ENCODE peak calls at places on chromosomes 7 and 10, in four cellular contexts. S is esophagus squamous epithelium, A is pancreas, W is suprapubic skin. T is an unnamed sample. For H3K4me1, the result is how much of the 10 kb centered on the place peaks cover.

GRCh38 chr7:86248977-86249376 is 394.7 kb upstream of the GRM3 start:
- DNase-seq in A (no peak), S (no peak), W (no peak), T (no peak)

GRCh38 chr10:44478040-44478439 is 93.1 kb upstream of the CXCL12 start:
- DNase-seq in W (no peak), A (no peak), S (no peak), T (no peak)

GRCh38 chr10:103181244-103181643 is 11.8 kb downstream of the NT5C2 start:
- DNase-seq in S (no peak), A (no peak), W (no peak), T (no peak)

GRCh38 chr7:116952640-116953371 is 495 bp upstream of the ST7 start:
- DNase-seq in W (peak), A (peak), S (peak), T (peak)

GRCh38 chr7:43754596-43754995 is 3.9 kb upstream of the BLVRA start:
- DNase-seq in W (no peak), S (no peak), A (no peak), T (no peak)

GRCh38 chr10:104326991-104327610 is 11.2 kb downstream of the ITPRIP start:
- DNase-seq in W (peak), S (no peak), A (no peak), T (no peak)

GRCh38 chr7:74061840-74062539 is 21.6 kb upstream of the LIMK1 start:
- DNase-seq in W (peak), A (peak), S (peak), T (no peak)

GRCh38 chr10:101536800-101537199 is 51.3 kb downstream of the POLL start:
- DNase-seq in W (no peak), S (no peak), A (no peak), T (no peak)

GRCh38 chr10:22629126-22629525 is 85.3 kb downstream of the PIP4K2A start:
- DNase-seq in S (no peak), W (no peak), A (no peak), T (no peak)

GRCh38 chr7:136009488-136010079 is 32.4 kb upstream of the MTPN start:
- DNase-seq in S (no peak), W (no peak), A (no peak), T (peak)

GRCh38 chr10:74987339-74988054 is 124.0 kb upstream of the SAMD8 start:
- DNase-seq in A (no peak), S (no peak), W (no peak), T (no peak)

GRCh38 chr7:157502701-157503111 is 165.9 kb downstream of the DNAJB6 start:
- DNase-seq in A (no peak), W (no peak), S (no peak), T (no peak)

GRCh38 chr7:121576148-121576921 is 180.2 kb upstream of the FAM3C start:
- DNase-seq in S (no peak), W (no peak), A (peak), T (no peak)

GRCh38 chr7:98879198-98879988 is 1.1 kb downstream of the TRRAP start:
- DNase-seq in A (peak), S (no peak), W (peak), T (peak)

GRCh38 chr7:109699661-109700060 is 1130.0 kb downstream of the DNAJB9 start:
- DNase-seq in S (no peak), W (no peak), A (no peak), T (no peak)

GRCh38 chr7:109695386-109695785 is 1125.7 kb downstream of the DNAJB9 start:
- DNase-seq in S (no peak), W (no peak), A (no peak), T (no peak)

GRCh38 chr7:109696723-109697122 is 1127.0 kb downstream of the DNAJB9 start:
- DNase-seq in S (no peak), W (no peak), A (no peak), T (no peak)

DNA sequence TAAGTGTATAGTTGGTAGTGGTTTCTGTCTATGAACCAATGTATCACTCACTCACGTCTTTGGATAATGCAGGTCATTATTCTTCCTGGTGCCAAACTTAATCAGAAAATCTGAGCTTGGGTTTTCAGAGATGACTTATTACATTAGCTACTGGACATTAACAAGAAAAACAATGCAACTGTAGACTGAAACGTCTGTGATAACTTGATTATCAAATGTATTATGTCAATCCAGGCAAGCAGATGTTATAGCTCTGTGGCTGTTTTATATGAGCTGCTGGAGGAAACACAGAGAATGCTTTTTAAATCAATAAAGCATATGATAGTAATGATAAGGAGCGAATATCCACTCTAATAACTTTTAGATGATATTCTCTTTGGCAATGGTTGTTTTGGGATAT is 1124.4 kb downstream of the DNAJB9 start:
- DNase-seq in W (no peak), A (no peak), S (no peak), T (no peak)
- H3K4me3 ChIP-seq in W (no peak), A (no peak), S (no peak), T (no peak)

GRCh38 chr10:95389982-95390381 is 99.2 kb upstream of the PDLIM1 start:
- DNase-seq in W (no peak), A (no peak), S (no peak), T (no peak)
- TF ChIP-seq CTCF in W (no peak), A (no peak), S (no peak), T (no peak)

GRCh38 chr10:124035928-124036558 is 57.4 kb downstream of the CHST15 start:
- DNase-seq in W (peak), A (no peak), S (peak), T (peak)

GRCh38 chr10:124036746-124037145 is 56.7 kb downstream of the CHST15 start:
- DNase-seq in W (no peak), A (no peak), S (no peak), T (no peak)

GRCh38 chr10:124037784-124038183 is 55.6 kb downstream of the CHST15 start:
- DNase-seq in W (no peak), A (no peak), S (no peak), T (no peak)

GRCh38 chr10:124035306-124035927 is 58.0 kb downstream of the CHST15 start:
- DNase-seq in S (no peak), W (no peak), A (no peak), T (no peak)

DNA sequence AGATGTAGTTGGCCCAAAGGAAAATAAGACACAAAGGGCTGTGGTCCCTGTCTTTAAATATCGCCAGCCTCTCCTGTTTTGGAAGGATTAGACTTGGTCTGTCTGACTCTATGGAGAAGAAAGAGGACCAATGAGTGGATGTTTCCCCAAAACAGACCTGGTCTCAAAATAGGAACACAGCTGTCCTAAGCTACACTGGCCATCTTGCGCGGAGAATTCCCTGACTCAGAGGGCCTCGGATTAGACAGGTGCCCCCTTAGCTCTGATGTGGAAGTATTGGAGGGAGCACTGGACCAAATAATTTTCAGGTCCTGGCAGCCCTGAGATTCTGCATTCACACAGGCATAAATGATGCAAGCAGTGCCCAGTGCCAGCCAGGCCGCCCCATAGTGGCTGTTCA is 56.1 kb downstream of the CHST15 start:
- DNase-seq in A (no peak), S (no peak), W (no peak), T (no peak)
- H3K4me1 ChIP-seq in A (under half), S (under half), W (under half), T (under half)

GRCh38 chr10:43078175-43078985 is 1.5 kb downstream of the RET start:
- DNase-seq in W (no peak), S (no peak), A (no peak), T (no peak)

GRCh38 chr10:43076311-43076875 is 476 bp upstream of the RET start:
- DNase-seq in A (no peak), S (no peak), W (no peak), T (no peak)

GRCh38 chr10:43075612-43076003 is 1.3 kb upstream of the RET start:
- DNase-seq in A (no peak), S (no peak), W (no peak), T (peak)

GRCh38 chr10:43077421-43078171 is 727 bp downstream of the RET start:
- DNase-seq in S (no peak), W (no peak), A (no peak), T (no peak)

DNA sequence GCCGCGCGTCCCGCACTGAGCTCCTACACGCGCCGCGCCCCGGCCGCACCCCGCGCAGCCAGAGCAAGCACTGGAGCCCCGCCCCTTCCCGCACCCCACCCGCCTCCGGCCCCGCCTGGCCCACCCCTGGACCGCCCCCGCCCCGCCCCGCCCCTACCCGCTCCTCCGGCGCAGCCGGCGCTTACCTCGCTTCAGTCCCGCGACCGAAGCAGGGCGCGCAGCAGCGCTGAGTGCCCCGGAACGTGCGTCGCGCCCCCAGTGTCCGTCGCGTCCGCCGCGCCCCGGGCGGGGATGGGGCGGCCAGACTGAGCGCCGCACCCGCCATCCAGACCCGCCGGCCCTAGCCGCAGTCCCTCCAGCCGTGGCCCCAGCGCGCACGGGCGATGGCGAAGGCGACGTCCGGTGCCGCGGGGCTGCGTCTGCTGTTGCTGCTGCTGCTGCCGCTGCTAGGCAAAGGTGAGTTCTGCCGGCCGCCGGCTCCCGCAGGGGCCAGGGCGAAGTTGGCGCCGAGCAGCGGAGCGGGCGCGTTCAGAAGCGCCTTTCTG is at the start of gene RET:
- DNase-seq in S (no peak), W (no peak), A (peak), T (peak)
- H3K4me3 ChIP-seq in S (peak), W (peak), A (peak), T (peak)

GRCh38 chr7:29480456-29480855 is 83.2 kb upstream of the PRR15 start:
- DNase-seq in S (no peak), A (peak), W (no peak), T (no peak)
- TF ChIP-seq CTCF in S (no peak), A (no peak), W (no peak), T (no peak)

GRCh38 chr7:95586951-95587301 is 9.4 kb downstream of the PDK4 start:
- DNase-seq in A (no peak), S (no peak), W (no peak), T (no peak)

GRCh38 chr7:95592570-95592969 is 3.7 kb downstream of the PDK4 start:
- DNase-seq in W (no peak), S (no peak), A (no peak), T (no peak)

GRCh38 chr7:95589031-95589430 is 7.3 kb downstream of the PDK4 start:
- DNase-seq in S (no peak), W (no peak), A (no peak), T (no peak)

GRCh38 chr7:95590387-95591248 is 5.7 kb downstream of the PDK4 start:
- DNase-seq in W (no peak), S (no peak), A (peak), T (no peak)

DNA sequence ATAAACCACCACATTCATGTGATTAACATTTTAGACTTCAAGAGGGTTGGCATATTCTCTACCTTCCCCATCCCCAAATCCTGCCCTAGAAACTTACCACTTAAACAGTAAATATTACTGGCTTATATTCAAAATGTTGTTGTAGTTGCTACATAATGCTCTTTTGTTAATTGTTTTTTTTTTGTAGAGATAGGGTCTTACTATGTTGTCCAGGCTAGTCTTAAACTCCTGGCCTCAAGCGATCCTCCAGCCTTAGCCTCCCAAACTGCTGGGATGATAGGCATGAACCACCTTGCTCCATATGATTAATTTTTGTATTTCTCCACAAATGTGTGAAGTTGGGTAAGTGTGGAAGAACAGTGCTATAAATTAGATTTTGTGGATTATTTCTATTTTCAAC is 6.5 kb downstream of the PDK4 start:
- DNase-seq in W (no peak), A (no peak), S (no peak), T (no peak)
- H3K4me1 ChIP-seq in W (under half), A (half or more), S (under half), T (under half)

GRCh38 chr10:128049226-128050010 is 76.8 kb downstream of the MKI67 start:
- DNase-seq in A (no peak), S (no peak), W (no peak), T (no peak)

GRCh38 chr10:128051548-128051947 is 74.7 kb downstream of the MKI67 start:
- DNase-seq in S (no peak), W (no peak), A (no peak), T (peak)

GRCh38 chr10:128052696-128053095 is 73.5 kb downstream of the MKI67 start:
- DNase-seq in W (peak), A (no peak), S (no peak), T (no peak)

GRCh38 chr10:128050117-128050516 is 76.1 kb downstream of the MKI67 start:
- DNase-seq in A (no peak), W (peak), S (no peak), T (no peak)

DNA sequence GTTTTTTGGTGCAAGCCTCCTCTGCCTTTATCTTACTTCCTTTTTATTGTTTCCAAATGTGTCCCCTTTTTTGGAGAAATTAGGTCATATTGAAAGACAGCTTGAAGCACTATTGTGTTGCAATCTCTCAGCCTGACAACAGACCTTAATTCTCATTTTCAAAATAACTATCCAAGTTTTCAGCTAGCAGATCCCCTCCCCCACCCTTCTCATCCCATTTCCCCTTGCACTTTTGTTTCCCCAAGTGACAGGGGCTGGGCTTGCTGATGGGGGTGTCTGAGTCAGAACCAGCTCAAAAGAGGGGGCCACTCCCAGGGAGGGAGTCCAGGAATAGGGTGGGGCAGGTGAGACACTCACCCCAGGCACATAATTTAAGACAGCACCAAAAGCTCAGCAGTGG is 75.3 kb downstream of the MKI67 start:
- DNase-seq in W (peak), S (no peak), A (no peak), T (no peak)
- H3K4me3 ChIP-seq in W (no peak), S (no peak), A (no peak), T (no peak)

GRCh38 chr10:72375585-72375984 is 20.9 kb upstream of the DNAJB12 start:
- DNase-seq in W (no peak), S (no peak), A (no peak), T (no peak)
- TF ChIP-seq CTCF in W (no peak), S (no peak), A (no peak), T (peak)

GRCh38 chr10:13709931-13710690 is 123.3 kb downstream of the PRPF18 start:
- DNase-seq in S (no peak), W (no peak), A (no peak), T (no peak)

GRCh38 chr10:13708256-13708990 is 121.7 kb downstream of the PRPF18 start:
- DNase-seq in A (no peak), W (no peak), S (no peak), T (peak)

GRCh38 chr10:13712799-13713581 is 126.2 kb downstream of the PRPF18 start:
- DNase-seq in A (peak), S (peak), W (peak), T (no peak)

GRCh38 chr10:13715091-13715490 is 128.3 kb downstream of the PRPF18 start:
- DNase-seq in W (no peak), A (no peak), S (no peak), T (peak)

GRCh38 chr10:13711281-13711680 is 124.5 kb downstream of the PRPF18 start:
- DNase-seq in S (no peak), W (no peak), A (no peak), T (no peak)
- H3K4me1 ChIP-seq in S (under half), W (under half), A (under half), T (half or more)

T was measured in Caco-2.